ENCODE peak calls at places on chromosomes 5 and 9, in eight cellular contexts. B, S, F, X, Q, V, L and O are unnamed samples.

GRCh38 chr9:7316967-7317366 is 482.6 kb downstream of the DMAC1 start:
- DNase-seq in F (no peak), X (no peak), B (no peak), V (no peak), Q (no peak), S (no peak), L (no peak), O (no peak)

GRCh38 chr9:22446950-22447606 is 454 bp downstream of the DMRTA1 start:
- DNase-seq in F (peak), X (no peak), B (peak), S (peak), Q (peak), V (peak), L (peak), O (no peak)

GRCh38 chr9:120676767-120677402 is 37.4 kb downstream of the MEGF9 start:
- DNase-seq in L (no peak), X (no peak), S (no peak), F (no peak), Q (no peak), B (no peak), V (no peak), O (no peak)

GRCh38 chr9:88523056-88523455 is 11.9 kb upstream of the NXNL2 start:
- DNase-seq in S (no peak), Q (no peak), L (no peak), F (no peak), V (no peak), B (no peak), X (no peak), O (peak)

GRCh38 chr5:142924135-142924883 is 154.1 kb downstream of the ARHGAP26 start:
- DNase-seq in B (no peak), Q (no peak), S (peak), X (no peak), F (no peak), L (peak), V (no peak), O (no peak)

GRCh38 chr5:97549496-97549895 is 366.4 kb upstream of the RIOK2 start:
- DNase-seq in V (no peak), X (no peak), B (no peak), S (no peak), Q (no peak), F (no peak), L (no peak), O (no peak)

GRCh38 chr9:137240321-137240840 is 706 bp upstream of the TUBB4B start:
- DNase-seq in S (peak), B (peak), L (peak), Q (peak), X (no peak), V (peak), F (no peak), O (no peak)

GRCh38 chr9:115057559-115057958 is 60.4 kb downstream of the TNC start:
- DNase-seq in L (peak), Q (no peak), F (no peak), S (peak), X (no peak), V (no peak), B (no peak), O (no peak)

GRCh38 chr5:8843766-8844165 is 702.1 kb downstream of the SEMA5A start:
- DNase-seq in Q (no peak), X (no peak), B (peak), F (no peak), S (peak), L (peak), V (no peak), O (peak)

GRCh38 chr9:134966697-134967546 is 49.2 kb upstream of the FCN1 start:
- DNase-seq in V (no peak), B (no peak), X (no peak), S (no peak), Q (no peak), F (no peak), L (no peak), O (no peak)

GRCh38 chr5:173655196-173655797 is 38.8 kb upstream of the BOD1 start:
- DNase-seq in F (no peak), X (no peak), Q (no peak), L (no peak), S (no peak), B (no peak), V (no peak), O (no peak)

GRCh38 chr9:89363921-89364663 is 45.8 kb downstream of the SECISBP2 start:
- DNase-seq in F (no peak), Q (no peak), B (no peak), X (no peak), S (no peak), L (no peak), V (no peak), O (no peak)

GRCh38 chr5:81022688-81023084 is 62.5 kb downstream of the RASGRF2 start:
- DNase-seq in F (no peak), V (no peak), L (no peak), S (no peak), X (no peak), Q (no peak), B (no peak), O (no peak)

GRCh38 chr5:42605490-42605889 is 151.1 kb upstream of the CCDC152 start:
- DNase-seq in Q (no peak), F (no peak), B (no peak), S (no peak), L (no peak), X (no peak), V (no peak), O (no peak)

GRCh38 chr9:79581794-79582193 is 10.0 kb downstream of the TLE4 start:
- DNase-seq in Q (peak), V (no peak), B (no peak), L (peak), F (no peak), X (no peak), S (peak), O (peak)

GRCh38 chr9:27340876-27341540 is 44.1 kb upstream of the EQTN start:
- DNase-seq in X (no peak), V (no peak), L (peak), S (no peak), F (no peak), B (no peak), Q (no peak), O (no peak)

GRCh38 chr9:89079421-89079820 is 88.2 kb downstream of the S1PR3 start:
- DNase-seq in L (no peak), B (no peak), V (no peak), S (peak), X (no peak), Q (no peak), F (no peak), O (no peak)

GRCh38 chr5:15388856-15389255 is 111.1 kb upstream of the FBXL7 start:
- DNase-seq in S (no peak), F (no peak), B (no peak), X (no peak), V (no peak), L (no peak), Q (no peak), O (peak)

GRCh38 chr5:97658116-97658900 is 475.3 kb upstream of the RIOK2 start:
- DNase-seq in V (no peak), X (no peak), S (peak), F (no peak), B (no peak), L (no peak), Q (no peak), O (no peak)

GRCh38 chr9:115327441-115328122 is 209.6 kb upstream of the TNC start:
- DNase-seq in Q (no peak), B (no peak), F (no peak), V (no peak), L (peak), X (no peak), S (no peak), O (peak)

GRCh38 chr5:77643654-77644404 is 5.3 kb upstream of the OTP start:
- DNase-seq in B (no peak), F (no peak), L (no peak), X (no peak), Q (no peak), V (no peak), S (no peak), O (no peak)

GRCh38 chr5:15007549-15008142 is 136.1 kb upstream of the ANKH start:
- DNase-seq in Q (no peak), B (no peak), X (no peak), V (no peak), S (no peak), F (no peak), L (peak), O (no peak)

GRCh38 chr5:80182802-80183645 is 72.8 kb downstream of the SERINC5 start:
- DNase-seq in L (no peak), F (peak), V (no peak), Q (no peak), S (no peak), B (no peak), X (no peak), O (no peak)

GRCh38 chr9:131432597-131433301 is 38.9 kb downstream of the PRRC2B start:
- DNase-seq in B (no peak), L (peak), Q (no peak), X (no peak), V (no peak), F (no peak), S (peak), O (peak)

GRCh38 chr5:123448017-123448617 is 24.9 kb upstream of the CEP120 start:
- DNase-seq in F (no peak), V (no peak), S (no peak), Q (no peak), X (no peak), B (no peak), L (no peak), O (no peak)

GRCh38 chr5:180555168-180555921 is 36.0 kb downstream of the SCGB3A1 start:
- DNase-seq in F (no peak), L (peak), S (no peak), Q (no peak), V (no peak), B (no peak), X (no peak), O (no peak)

GRCh38 chr5:5063533-5063953 is 76.6 kb upstream of the ADAMTS16 start:
- DNase-seq in Q (no peak), V (no peak), X (no peak), S (no peak), F (no peak), B (no peak), L (no peak), O (no peak)

GRCh38 chr5:94893404-94894145 is 275.1 kb downstream of the SLF1 start:
- DNase-seq in B (no peak), V (no peak), F (no peak), S (peak), X (peak), L (peak), Q (no peak), O (no peak)

GRCh38 chr5:32506251-32506661 is 61.7 kb upstream of the ZFR start:
- DNase-seq in X (no peak), S (peak), B (no peak), Q (no peak), V (no peak), F (no peak), L (peak), O (no peak)

GRCh38 chr5:160385496-160385895 is 14.4 kb downstream of the FAM200C start:
- DNase-seq in X (no peak), Q (no peak), V (no peak), S (no peak), L (no peak), F (no peak), B (no peak), O (no peak)

GRCh38 chr9:93198117-93198838 is 14.3 kb downstream of the WNK2 start:
- DNase-seq in Q (no peak), X (no peak), B (peak), F (no peak), V (peak), L (no peak), S (no peak), O (no peak)

GRCh38 chr9:115845648-115846312 is 307.8 kb upstream of the PAPPA start:
- DNase-seq in B (peak), Q (no peak), S (peak), L (peak), F (no peak), X (no peak), V (no peak), O (no peak)

GRCh38 chr9:35517136-35517535 is 27.2 kb downstream of the RUSC2 start:
- DNase-seq in B (no peak), F (no peak), X (no peak), Q (no peak), S (peak), L (peak), V (no peak), O (no peak)

GRCh38 chr5:157571357-157571827 is 4.2 kb downstream of the ADAM19 start:
- DNase-seq in X (no peak), B (peak), S (peak), F (no peak), Q (no peak), L (peak), V (no peak), O (no peak)

GRCh38 chr9:26437056-26437711 is 455.4 kb downstream of the CAAP1 start:
- DNase-seq in V (no peak), L (no peak), X (no peak), B (no peak), Q (no peak), S (no peak), F (no peak), O (no peak)

DNA sequence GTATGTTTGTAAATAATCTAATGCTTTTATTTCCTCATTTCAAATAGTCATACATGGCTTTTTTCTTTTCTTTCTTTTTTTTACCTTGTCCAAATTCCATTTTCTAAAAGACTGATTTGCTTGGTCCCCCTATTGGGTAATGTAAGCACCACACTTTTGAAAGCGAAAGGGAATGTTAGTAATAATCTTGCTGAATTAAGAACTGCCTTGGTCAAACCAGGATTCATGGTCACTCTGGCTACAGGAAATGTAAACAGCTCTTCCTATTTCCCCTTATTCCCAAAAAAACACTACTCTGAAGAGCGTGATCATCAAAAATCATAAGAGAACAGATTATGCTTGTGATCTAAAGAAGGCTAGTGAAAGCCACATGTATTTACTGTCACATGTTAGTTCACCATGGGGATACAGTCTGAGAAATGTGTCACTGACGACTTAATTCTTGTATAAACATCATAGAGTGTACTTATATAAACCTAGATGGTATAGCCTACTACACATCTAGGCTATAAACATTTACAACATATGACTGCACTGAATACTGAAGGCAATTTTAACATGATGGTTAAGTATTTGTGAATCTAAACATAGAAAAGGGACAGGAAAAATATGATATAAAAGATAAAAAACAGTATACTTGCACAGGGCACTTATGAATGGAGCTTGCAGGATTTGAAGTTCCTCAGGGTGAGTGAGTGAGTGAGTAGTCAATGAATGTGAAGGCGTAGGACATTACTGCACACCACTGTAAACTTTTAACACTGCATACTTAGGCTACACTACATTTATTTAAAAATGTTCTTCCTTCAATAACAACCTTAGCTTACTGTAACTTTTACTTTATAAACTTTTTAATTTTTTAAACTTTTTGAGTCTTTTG is 75.3 kb downstream of the HMGCR start:
- DNase-seq in B (no peak), V (no peak), Q (no peak), S (peak), X (no peak), L (peak), F (no peak), O (no peak)
- TF ChIP-seq CTCF in B (no peak), V (no peak), Q (peak), S (peak), X (no peak), L (peak), F (no peak), O (no peak)

DNA sequence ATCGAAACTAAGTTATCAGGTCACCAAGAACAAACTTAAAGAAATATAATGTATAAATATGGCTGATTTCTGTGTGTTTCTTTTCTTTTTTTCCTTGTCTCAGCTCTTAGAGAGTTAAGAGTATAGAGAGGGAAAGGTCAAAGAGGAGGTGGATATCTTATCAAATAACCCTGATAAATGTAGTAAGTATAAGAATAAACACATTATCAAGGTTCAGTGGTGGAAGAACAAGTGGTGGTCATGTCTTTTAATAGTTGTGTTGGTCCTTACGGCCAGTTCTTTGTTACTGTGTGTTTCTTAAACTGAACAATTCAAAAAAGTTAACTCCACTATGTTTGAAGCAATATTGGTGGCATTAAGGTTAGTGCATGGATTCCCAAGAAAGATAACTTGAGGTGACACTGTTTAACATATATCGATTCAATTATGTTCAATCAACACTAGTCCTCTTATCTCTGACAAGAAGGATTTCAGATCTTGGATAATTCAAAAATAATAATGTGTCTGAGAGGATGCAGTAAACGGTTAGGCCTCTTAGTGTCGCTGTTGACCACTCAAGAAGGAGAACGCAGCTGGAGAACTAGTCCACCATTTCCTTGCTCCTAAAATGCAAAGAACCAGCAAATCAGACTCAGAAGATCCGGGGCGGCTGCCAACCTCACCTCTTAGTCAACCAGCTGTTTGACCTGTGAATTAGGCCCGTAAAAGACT is at the start of gene PCDHGA3:
- DNase-seq in X (no peak), F (no peak), L (peak), Q (no peak), V (no peak), B (no peak), S (peak), O (no peak)
- TF ChIP-seq CTCF in X (no peak), F (no peak), L (peak), Q (peak), V (no peak), B (peak), S (peak), O (peak)

GRCh38 chr5:24535646-24536045 is 109.1 kb downstream of the CDH10 start:
- DNase-seq in X (no peak), Q (no peak), B (no peak), V (no peak), L (no peak), F (no peak), S (no peak), O (no peak)
- TF ChIP-seq CTCF in X (no peak), Q (no peak), B (no peak), V (no peak), L (no peak), F (no peak), S (no peak), O (no peak)

GRCh38 chr5:179275941-179276837 is 69.1 kb downstream of the ADAMTS2 start:
- DNase-seq in B (peak), Q (no peak), S (peak), V (peak), F (no peak), L (peak), X (no peak), O (peak)
- TF ChIP-seq CTCF in B (no peak), Q (no peak), S (no peak), V (no peak), F (no peak), L (no peak), X (no peak), O (no peak)

GRCh38 chr5:171521219-171521633 is 101.8 kb downstream of the FGF18 start:
- DNase-seq in V (no peak), F (peak), Q (no peak), S (peak), X (peak), B (peak), L (peak), O (peak)
- TF ChIP-seq CTCF in V (no peak), F (no peak), Q (no peak), S (peak), X (no peak), B (no peak), L (no peak), O (peak)

GRCh38 chr5:149932445-149933350 is 11.9 kb downstream of the PDE6A start:
- DNase-seq in B (peak), S (peak), F (no peak), Q (peak), V (no peak), X (no peak), L (no peak), O (no peak)
- TF ChIP-seq CTCF in B (peak), S (peak), F (no peak), Q (no peak), V (no peak), X (no peak), L (peak), O (peak)

GRCh38 chr9:38263534-38263933 is 129.0 kb upstream of the ALDH1B1 start:
- DNase-seq in L (peak), B (no peak), X (peak), S (peak), V (no peak), Q (no peak), F (peak), O (peak)
- TF ChIP-seq CTCF in L (peak), B (peak), X (peak), S (peak), V (no peak), Q (no peak), F (no peak), O (peak)

DNA sequence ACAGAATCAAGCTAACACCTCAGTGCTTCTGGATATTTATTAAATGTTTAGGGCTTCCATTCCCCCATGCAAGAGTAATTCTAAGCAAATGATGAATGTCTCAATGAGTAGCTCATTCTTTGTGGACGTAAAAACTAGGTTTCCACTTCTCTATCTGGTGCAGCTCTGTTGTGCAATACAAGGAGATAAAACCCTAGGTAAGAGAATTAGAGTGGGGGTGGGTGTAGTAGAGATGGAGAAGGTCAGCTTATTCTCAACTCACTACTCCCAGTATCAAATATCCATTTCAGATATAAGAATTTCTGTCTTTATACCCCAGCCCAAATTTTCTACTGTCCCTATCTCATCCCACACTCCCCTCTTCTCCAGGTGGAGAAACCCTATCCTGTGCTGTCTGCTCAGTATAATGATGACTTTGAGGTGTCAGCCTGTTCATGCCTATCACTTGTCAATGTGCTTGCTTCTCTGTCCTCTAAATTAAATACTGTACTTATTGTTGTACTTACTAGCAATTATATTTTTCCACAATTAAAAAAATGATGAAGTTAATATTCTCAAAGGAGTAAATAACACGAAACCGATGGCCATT is 4.3 kb upstream of the FYB1 start:
- DNase-seq in X (no peak), F (no peak), V (no peak), S (no peak), Q (no peak), L (no peak), B (no peak), O (no peak)
- TF ChIP-seq CTCF in X (no peak), F (no peak), V (no peak), S (no peak), Q (no peak), L (no peak), B (no peak), O (no peak)

DNA sequence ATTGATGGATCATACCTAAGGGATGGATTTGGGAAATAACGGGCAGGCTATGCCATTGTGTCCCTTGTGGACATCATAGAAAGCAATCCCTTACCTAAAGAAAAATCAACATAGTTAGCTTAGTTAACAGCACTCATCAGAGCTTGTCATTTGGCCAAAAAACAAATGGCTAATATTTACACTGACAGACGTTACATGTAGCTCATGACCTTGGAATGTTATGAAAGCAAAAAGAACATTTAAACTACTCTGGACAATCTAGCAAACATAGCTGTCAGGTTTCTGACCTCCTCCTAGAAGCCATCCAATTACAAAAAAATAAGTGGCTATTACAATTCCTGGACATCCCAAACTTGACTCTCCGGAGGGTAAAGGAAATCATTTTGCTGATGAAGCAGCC is 23.8 kb downstream of the TMEM232 start:
- DNase-seq in S (no peak), Q (no peak), L (no peak), V (no peak), F (no peak), X (no peak), B (no peak), O (no peak)
- TF ChIP-seq CTCF in S (no peak), Q (no peak), L (no peak), V (no peak), F (no peak), X (no peak), B (no peak), O (no peak)